ENCODE peak calls at places on chromosomes 12 and 14, in eight cellular contexts. L is cardiac muscle cell; U is fibroblast of lung; M is CD8-positive, alpha-beta memory T cell; B is BE2C; J is WERI-Rb-1; V is heart right ventricle; R is NT2/D1. Z is an unnamed sample.

GRCh38 chr12:74816398-74817175 is 279.0 kb downstream of the ATXN7L3B start:
- DNase-seq in L (no peak), U (no peak), M (no peak), B (no peak), J (no peak), V (no peak), R (no peak), Z (no peak)

GRCh38 chr14:54579606-54580005 is 12.7 kb downstream of the SAMD4A start:
- DNase-seq in L (no peak), U (peak; percentile 75), M (no peak), B (no peak), J (no peak), V (no peak), R (no peak), Z (no peak)

GRCh38 chr12:131784909-131785762 is 43.1 kb upstream of the MMP17 start:
- DNase-seq in L (no peak), U (peak; percentile 87), M (no peak), B (no peak), J (no peak), V (no peak), R (no peak), Z (no peak)

GRCh38 chr12:131131808-131132117 is 178.1 kb downstream of the ADGRD1 start:
- DNase-seq in L (no peak), U (no peak), M (no peak), B (no peak), J (no peak), V (no peak), R (no peak), Z (no peak)

GRCh38 chr14:68263563-68264350 is 444.2 kb downstream of the RAD51B start:
- DNase-seq in L (no peak), U (no peak), M (no peak), B (no peak), J (no peak), V (no peak), R (no peak), Z (no peak)

GRCh38 chr14:81837304-81837703 is 303.7 kb upstream of the SEL1L start:
- DNase-seq in L (no peak), U (no peak), M (no peak), B (no peak), J (no peak), V (no peak), R (no peak), Z (no peak)

GRCh38 chr12:126899926-126900792 is 1366.8 kb upstream of the TMEM132C start:
- DNase-seq in L (no peak), U (no peak), M (no peak), B (no peak), J (no peak), V (no peak), R (no peak), Z (no peak)

GRCh38 chr12:10171954-10172353 is at the start of gene OLR1:
- DNase-seq in L (no peak), U (peak; percentile 30), M (no peak), B (no peak), J (no peak), V (no peak), R (no peak), Z (no peak)

GRCh38 chr12:89682284-89682683 is 26.4 kb downstream of the ATP2B1 start:
- DNase-seq in L (no peak), U (no peak), M (no peak), B (no peak), J (no peak), V (no peak), R (no peak), Z (no peak)

GRCh38 chr14:94545131-94545841 is 16.0 kb upstream of the SERPINA4 start:
- DNase-seq in L (no peak), U (peak; percentile 35), M (no peak), B (no peak), J (no peak), V (no peak), R (no peak), Z (no peak)

GRCh38 chr14:51396222-51396815 is 156.3 kb downstream of the TMX1 start:
- DNase-seq in L (no peak), U (peak; percentile 99), M (no peak), B (peak; percentile 30), J (peak; percentile 55), V (peak; percentile 10), R (no peak), Z (no peak)

GRCh38 chr12:123478762-123479161 is 20.8 kb downstream of the SNRNP35 start:
- DNase-seq in L (no peak), U (peak; percentile 40), M (no peak), B (no peak), J (no peak), V (peak; percentile 71), R (no peak), Z (no peak)

GRCh38 chr14:79548836-79549235 is 662.5 kb downstream of the DIO2 start:
- DNase-seq in L (no peak), U (no peak), M (no peak), B (no peak), J (no peak), V (no peak), R (no peak), Z (no peak)
- H3K9me3 ChIP-seq in L (no peaks in the 10 kb centered on the region), U (no peaks in the 10 kb centered on the region), M (no peaks in the 10 kb centered on the region), B (no peaks in the 10 kb centered on the region), J (no peaks in the 10 kb centered on the region), V (no peaks in the 10 kb centered on the region), R (no peaks in the 10 kb centered on the region), Z (no peaks in the 10 kb centered on the region)

GRCh38 chr14:98501335-98501734 is 770.7 kb downstream of the BCL11B start:
- DNase-seq in L (no peak), U (peak; percentile 1), M (no peak), B (no peak), J (no peak), V (no peak), R (no peak), Z (no peak)
- H3K9me3 ChIP-seq in L (no peaks in the 10 kb centered on the region), U (no peaks in the 10 kb centered on the region), M (no peaks in the 10 kb centered on the region), B (no peaks in the 10 kb centered on the region), J (no peaks in the 10 kb centered on the region), V (no peaks in the 10 kb centered on the region), R (no peaks in the 10 kb centered on the region), Z (no peaks in the 10 kb centered on the region)

GRCh38 chr12:51049525-51049924 is 1.4 kb downstream of the LETMD1 start:
- DNase-seq in L (no peak), U (no peak), M (no peak), B (no peak), J (no peak), V (no peak), R (no peak), Z (no peak)
- H3K9me3 ChIP-seq in L (no peaks in the 10 kb centered on the region), U (no peaks in the 10 kb centered on the region), M (no peaks in the 10 kb centered on the region), B (no peaks in the 10 kb centered on the region), J (no peaks in the 10 kb centered on the region), V (no peaks in the 10 kb centered on the region), R (no peaks in the 10 kb centered on the region), Z (no peaks in the 10 kb centered on the region)

GRCh38 chr14:19902409-19902808 is 18.0 kb upstream of the OR4K5 start:
- DNase-seq in L (no peak), U (no peak), M (no peak), B (no peak), J (no peak), V (no peak), R (no peak), Z (no peak)
- H3K9me3 ChIP-seq in L (no peaks in the 10 kb centered on the region), U (no peaks in the 10 kb centered on the region), M (no peaks in the 10 kb centered on the region), B (no peaks in the 10 kb centered on the region), J (peaks cover 3% of the 10 kb centered on the region), V (no peaks in the 10 kb centered on the region), R (no peaks in the 10 kb centered on the region), Z (peaks cover 4% of the 10 kb centered on the region)

GRCh38 chr14:84961637-84962036 is 568.3 kb upstream of the FLRT2 start:
- DNase-seq in L (no peak), U (no peak), M (no peak), B (no peak), J (no peak), V (peak; percentile 12), R (no peak), Z (no peak)
- H3K9me3 ChIP-seq in L (no peaks in the 10 kb centered on the region), U (no peaks in the 10 kb centered on the region), M (no peaks in the 10 kb centered on the region), B (no peaks in the 10 kb centered on the region), J (no peaks in the 10 kb centered on the region), V (no peaks in the 10 kb centered on the region), R (peaks cover 10% of the 10 kb centered on the region), Z (no peaks in the 10 kb centered on the region)

GRCh38 chr12:31835276-31835882 is 106.6 kb upstream of the AMN1 start:
- DNase-seq in L (no peak), U (no peak), M (no peak), B (no peak), J (no peak), V (no peak), R (no peak), Z (no peak)

GRCh38 chr12:31832740-31833540 is 104.1 kb upstream of the AMN1 start:
- DNase-seq in L (no peak), U (no peak), M (peak; percentile 61), B (no peak), J (no peak), V (no peak), R (no peak), Z (peak; percentile 3)

GRCh38 chr12:31837913-31838312 is 109.1 kb upstream of the AMN1 start:
- DNase-seq in L (no peak), U (no peak), M (no peak), B (no peak), J (no peak), V (no peak), R (no peak), Z (no peak)

GRCh38 chr12:31833541-31833840 is 104.7 kb upstream of the AMN1 start:
- DNase-seq in L (no peak), U (peak; percentile 25), M (no peak), B (no peak), J (no peak), V (no peak), R (no peak), Z (no peak)

DNA sequence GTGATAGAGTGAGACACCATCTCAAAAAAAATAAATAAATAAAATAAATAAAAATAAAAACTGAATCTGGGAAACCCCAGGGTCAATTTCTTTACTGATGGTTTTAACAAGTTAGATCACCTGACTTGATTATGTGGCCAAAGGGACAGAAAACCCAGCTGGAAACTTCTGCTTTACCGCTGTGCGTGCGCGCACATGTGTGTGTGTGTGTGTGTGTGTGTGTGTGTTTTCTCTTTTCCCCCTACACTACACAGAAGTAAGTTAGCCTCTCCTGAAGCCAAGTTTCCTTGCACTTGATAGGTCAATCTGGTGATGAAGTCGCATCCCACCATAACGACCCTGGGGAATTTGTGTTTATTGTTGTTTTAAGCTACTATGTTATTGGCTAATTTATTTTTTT is 105.3 kb upstream of the AMN1 start:
- DNase-seq in L (no peak), U (no peak), M (no peak), B (no peak), J (no peak), V (no peak), R (no peak), Z (no peak)
- H3K9me3 ChIP-seq in L (no peaks in the 10 kb centered on the region), U (no peaks in the 10 kb centered on the region), M (peaks cover 4% of the 10 kb centered on the region), B (no peaks in the 10 kb centered on the region), J (peaks cover 2% of the 10 kb centered on the region), V (no peaks in the 10 kb centered on the region), R (peaks cover 12% of the 10 kb centered on the region), Z (peaks cover 4% of the 10 kb centered on the region)